ENCODE peak calls at places on chromosomes 11 and 22, in nine cellular contexts. K, X, C, V, H, P, F, Z and I are unnamed samples.
A peak's percentile ranks its signal among the peaks of the same experiment; 100 is the strongest.

GRCh38 chr11:9396310-9396709 is 11.9 kb downstream of the IPO7 start:
- DNase-seq in Z (no peak), F (no peak), X (no peak), H (no peak), K (no peak), P (no peak), C (no peak), V (no peak), I (no peak)

GRCh38 chr11:59992420-59992819 is 24.6 kb upstream of the OOSP4B start:
- DNase-seq in Z (no peak), F (no peak), V (no peak), K (no peak), P (no peak), X (no peak), H (no peak), C (no peak), I (no peak)

GRCh38 chr11:108872781-108873291 is 208.0 kb downstream of the DDX10 start:
- DNase-seq in Z (no peak), X (peak; percentile 15), F (no peak), C (no peak), K (no peak), H (no peak), P (no peak), V (no peak), I (no peak)

GRCh38 chr11:74018331-74019005 is 9.6 kb upstream of the UCP3 start:
- DNase-seq in H (peak; percentile 96), X (peak; percentile 87), V (no peak), Z (peak; percentile 58), P (no peak), F (no peak), K (peak; percentile 96), C (no peak), I (peak; percentile 85)

GRCh38 chr11:126603486-126603885 is 248.0 kb downstream of the ST3GAL4 start:
- DNase-seq in F (no peak), V (no peak), P (no peak), C (no peak), K (no peak), H (no peak), X (no peak), Z (no peak), I (no peak)

GRCh38 chr11:58578136-58578634 is 678 bp upstream of the ZFP91 start:
- DNase-seq in H (peak; percentile 97), V (peak; percentile 98), Z (peak; percentile 91), C (peak; percentile 91), K (peak; percentile 95), P (peak; percentile 95), X (peak; percentile 99), F (peak; percentile 98), I (peak; percentile 96)

GRCh38 chr11:117145393-117145761 is 1.3 kb downstream of the PAFAH1B2 start:
- DNase-seq in F (peak; percentile 4), K (no peak), C (no peak), V (peak; percentile 38), H (no peak), Z (no peak), X (peak; percentile 32), P (peak; percentile 46), I (no peak)

GRCh38 chr22:21677606-21678443 is 12.0 kb downstream of the PPIL2 start:
- DNase-seq in P (no peak), V (no peak), Z (no peak), C (no peak), X (no peak), F (no peak), K (peak; percentile 79), H (no peak), I (no peak)

GRCh38 chr22:49381595-49382450 is 445.9 kb downstream of the BRD1 start:
- DNase-seq in Z (no peak), C (no peak), K (no peak), P (peak; percentile 36), F (no peak), X (no peak), H (no peak), V (no peak), I (no peak)

GRCh38 chr11:117220999-117221774 is 10.7 kb downstream of the PCSK7 start:
- DNase-seq in F (no peak), X (no peak), P (no peak), H (no peak), C (no peak), K (no peak), Z (no peak), V (no peak), I (peak; percentile 41)

GRCh38 chr11:126466288-126467045 is 111.0 kb downstream of the ST3GAL4 start:
- DNase-seq in F (no peak), C (no peak), V (no peak), Z (no peak), P (no peak), K (no peak), H (no peak), X (no peak), I (no peak)

GRCh38 chr11:45741582-45741981 is 63.4 kb upstream of the SLC35C1 start:
- DNase-seq in V (no peak), X (no peak), C (no peak), H (no peak), F (no peak), K (no peak), Z (no peak), P (no peak), I (no peak)

GRCh38 chr11:120184371-120184945 is 26.4 kb upstream of the OAF start:
- DNase-seq in C (no peak), F (no peak), Z (no peak), V (no peak), H (no peak), P (peak; percentile 35), X (no peak), K (no peak), I (peak; percentile 69)

GRCh38 chr11:128963744-128964340 is 21.2 kb upstream of the TP53AIP1 start:
- DNase-seq in F (no peak), Z (no peak), P (no peak), X (peak; percentile 20), H (no peak), V (no peak), C (no peak), K (no peak), I (no peak)

GRCh38 chr22:22893077-22893805 is 5.6 kb downstream of the IGLL5 start:
- DNase-seq in X (no peak), K (no peak), F (no peak), P (no peak), V (no peak), H (no peak), Z (no peak), C (no peak), I (no peak)

GRCh38 chr22:36549033-36549432 is 20.1 kb upstream of the EIF3D start:
- DNase-seq in V (no peak), H (no peak), F (no peak), P (peak; percentile 32), X (no peak), Z (no peak), K (no peak), C (no peak), I (no peak)

GRCh38 chr11:23278121-23278520 is 417.8 kb upstream of the CCDC179 start:
- DNase-seq in P (no peak), F (no peak), C (no peak), X (peak; percentile 81), Z (no peak), V (no peak), H (no peak), K (no peak), I (no peak)

DNA sequence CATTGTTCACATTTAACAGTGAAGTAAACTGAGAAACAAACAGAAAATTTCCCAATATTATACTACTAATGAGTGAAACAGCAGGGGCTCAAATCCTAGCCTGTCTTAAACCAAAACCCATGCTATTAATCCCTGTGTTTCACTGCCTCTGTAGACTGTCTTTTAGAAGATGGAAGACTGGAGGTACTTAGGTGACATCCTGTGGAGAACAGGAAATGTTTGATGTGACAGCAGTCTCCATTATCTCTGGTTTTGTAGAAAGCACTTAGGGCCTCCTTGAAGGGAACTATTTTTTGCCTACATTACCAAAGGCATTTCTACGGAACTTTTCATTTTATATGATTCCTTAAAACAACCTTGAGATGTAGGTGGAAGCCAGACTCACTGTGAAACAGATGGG is 288.1 kb upstream of the SORL1-AS1 start:
- DNase-seq in Z (no peak), X (no peak), K (no peak), V (no peak), H (no peak), P (no peak), F (no peak), C (no peak), I (no peak)
- H3K27ac ChIP-seq in Z (peak overlapping the region; percentile 92), X (peak overlapping the region; percentile 83), K (no peak overlapping the region), V (no peak overlapping the region), H (no peak overlapping the region), P (no peak overlapping the region), F (no peak overlapping the region), C (no peak overlapping the region), I (peak overlapping the region; percentile 86)

DNA sequence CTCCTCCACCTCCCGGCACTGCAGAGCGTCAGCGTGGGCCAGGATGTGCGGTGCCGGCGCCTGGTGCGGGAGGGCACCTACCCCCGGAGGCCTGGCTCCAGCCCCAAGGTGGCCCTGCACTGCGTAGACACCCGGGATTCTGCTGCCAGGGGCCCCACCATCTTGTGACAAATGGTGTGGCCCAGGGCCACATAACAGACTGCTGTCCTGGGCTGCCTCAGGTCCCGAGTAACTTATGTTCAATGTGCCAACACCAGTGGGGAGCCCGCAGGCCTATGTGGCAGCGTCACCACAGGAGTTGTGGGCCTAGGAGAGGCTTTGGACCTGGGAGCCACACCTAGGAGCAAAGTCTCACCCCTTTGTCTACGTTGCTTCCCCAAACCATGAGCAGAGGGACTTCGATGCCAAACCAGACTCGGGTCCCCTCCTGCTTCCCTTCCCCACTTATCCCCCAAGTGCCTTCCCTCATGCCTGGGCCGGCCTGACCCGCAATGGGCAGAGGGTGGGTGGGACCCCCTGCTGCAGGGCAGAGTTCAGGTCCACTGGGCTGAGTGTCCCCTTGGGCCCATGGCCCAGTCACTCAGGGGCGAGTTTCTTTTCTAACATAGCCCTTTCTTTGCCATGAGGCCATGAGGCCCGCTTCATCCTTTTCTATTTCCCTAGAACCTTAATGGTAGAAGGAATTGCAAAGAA is 13.5 kb downstream of the TSKU start:
- DNase-seq in X (no peak), V (no peak), P (peak; percentile 43), Z (no peak), F (no peak), H (no peak), C (no peak), K (no peak), I (no peak)
- H3K27ac ChIP-seq in X (no peak overlapping the region), V (peak overlapping the region; percentile 98), P (no peak overlapping the region), Z (no peak overlapping the region), F (no peak overlapping the region), H (no peak overlapping the region), C (no peak overlapping the region), K (peak overlapping the region; percentile 100), I (no peak overlapping the region)

GRCh38 chr11:7637447-7638157 is 35.7 kb downstream of the CYB5R2 start:
- DNase-seq in Z (no peak), V (no peak), F (no peak), C (no peak), H (no peak), P (no peak), X (peak; percentile 65), K (no peak), I (no peak)
- H3K27ac ChIP-seq in Z (peak overlapping the region; percentile 17), V (no peak overlapping the region), F (no peak overlapping the region), C (no peak overlapping the region), H (peak overlapping the region; percentile 9), P (no peak overlapping the region), X (no peak overlapping the region), K (no peak overlapping the region), I (peak overlapping the region; percentile 23)

DNA sequence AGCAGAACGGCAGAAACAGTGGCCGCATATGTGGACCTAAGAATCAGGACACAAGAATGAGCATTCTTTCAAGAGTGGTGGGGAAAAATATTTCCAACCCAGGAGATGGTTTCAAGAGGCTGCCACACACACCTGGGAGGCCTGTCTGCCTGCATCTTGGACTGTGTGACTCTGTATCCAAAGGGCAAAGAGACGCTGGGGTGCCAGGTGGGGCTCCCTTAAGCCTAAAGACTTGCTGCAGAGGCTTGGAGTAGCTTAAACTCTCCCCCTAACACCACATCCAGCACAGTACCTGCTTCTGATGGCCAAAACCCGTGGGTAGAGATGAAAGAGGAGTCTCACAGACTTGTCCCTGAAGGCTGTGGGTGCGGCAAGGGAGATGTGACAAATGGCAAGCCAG is 3.5 kb downstream of the CXCR5 start:
- DNase-seq in C (no peak), F (no peak), Z (no peak), V (no peak), P (peak; percentile 63), H (no peak), K (no peak), X (no peak), I (no peak)
- H3K27ac ChIP-seq in C (no peak overlapping the region), F (no peak overlapping the region), Z (no peak overlapping the region), V (peak overlapping the region; percentile 91), P (peak overlapping the region; percentile 84), H (peak overlapping the region; percentile 47), K (no peak overlapping the region), X (peak overlapping the region; percentile 54), I (no peak overlapping the region)